ENCODE peak calls at places on chromosomes 12 and 14, in ten cellular contexts. One of them, this sample, is unnamed.

GRCh38 chr12:6178981-6179761 is 21.0 kb upstream of the CD9 start:
- DNase-seq in GM23338: peak; percentile 61
- DNase-seq in stomach: no peak
- DNase-seq in frontal cortex: no peak
- DNase-seq in AG04449: no peak
- DNase-seq in AG04450: no peak
- DNase-seq in stimulated activated CD4-positive, alpha-beta T cell treated with anti-CD3 and anti-CD28 coated beads, Interleukin-15, amount 100 ng/mL, for 24 hours: no peak
- DNase-seq in T-cell: no peak
- DNase-seq in B cell: no peak
- DNase-seq in Karpas-422: no peak
- DNase-seq in this sample: no peak

GRCh38 chr12:46160081-46160980 is 108.5 kb downstream of the SLC38A1 start:
- DNase-seq in stomach: no peak
- DNase-seq in Karpas-422: no peak
- DNase-seq in GM23338: no peak
- DNase-seq in frontal cortex: no peak
- DNase-seq in stimulated activated CD4-positive, alpha-beta T cell treated with anti-CD3 and anti-CD28 coated beads, Interleukin-15, amount 100 ng/mL, for 24 hours: no peak
- DNase-seq in T-cell: no peak
- DNase-seq in AG04449: peak; percentile 63
- DNase-seq in B cell: no peak
- DNase-seq in AG04450: no peak
- DNase-seq in this sample: no peak

GRCh38 chr14:35858521-35859209 is 32.5 kb downstream of the BRMS1L start:
- DNase-seq in GM23338: no peak
- DNase-seq in stimulated activated CD4-positive, alpha-beta T cell treated with anti-CD3 and anti-CD28 coated beads, Interleukin-15, amount 100 ng/mL, for 24 hours: no peak
- DNase-seq in B cell: no peak
- DNase-seq in T-cell: no peak
- DNase-seq in AG04449: no peak
- DNase-seq in frontal cortex: no peak
- DNase-seq in stomach: no peak
- DNase-seq in Karpas-422: no peak
- DNase-seq in AG04450: no peak
- DNase-seq in this sample: no peak

GRCh38 chr12:7108042-7108927 is 729 bp downstream of the C1RL start:
- DNase-seq in stimulated activated CD4-positive, alpha-beta T cell treated with anti-CD3 and anti-CD28 coated beads, Interleukin-15, amount 100 ng/mL, for 24 hours: peak; percentile 87
- DNase-seq in stomach: peak; percentile 79
- DNase-seq in Karpas-422: peak; percentile 97
- DNase-seq in AG04449: no peak
- DNase-seq in B cell: peak; percentile 77
- DNase-seq in AG04450: no peak
- DNase-seq in T-cell: peak; percentile 64
- DNase-seq in frontal cortex: no peak
- DNase-seq in GM23338: peak; percentile 92
- DNase-seq in this sample: peak; percentile 75

GRCh38 chr12:76311796-76312195 is 36.4 kb downstream of the BBS10 start:
- DNase-seq in stomach: no peak
- DNase-seq in AG04449: peak; percentile 45
- DNase-seq in AG04450: no peak
- DNase-seq in B cell: no peak
- DNase-seq in T-cell: no peak
- DNase-seq in frontal cortex: no peak
- DNase-seq in Karpas-422: no peak
- DNase-seq in GM23338: no peak
- DNase-seq in stimulated activated CD4-positive, alpha-beta T cell treated with anti-CD3 and anti-CD28 coated beads, Interleukin-15, amount 100 ng/mL, for 24 hours: no peak
- DNase-seq in this sample: no peak

GRCh38 chr14:22837059-22837749 is 819 bp downstream of the MMP14 start:
- DNase-seq in stimulated activated CD4-positive, alpha-beta T cell treated with anti-CD3 and anti-CD28 coated beads, Interleukin-15, amount 100 ng/mL, for 24 hours: peak; percentile 45
- DNase-seq in stomach: peak; percentile 71
- DNase-seq in T-cell: no peak
- DNase-seq in Karpas-422: no peak
- DNase-seq in GM23338: peak; percentile 73
- DNase-seq in frontal cortex: no peak
- DNase-seq in B cell: peak; percentile 51
- DNase-seq in AG04450: no peak
- DNase-seq in AG04449: no peak
- DNase-seq in this sample: no peak

GRCh38 chr14:94632305-94632590 is 20.1 kb downstream of the SERPINA3 start:
- DNase-seq in stimulated activated CD4-positive, alpha-beta T cell treated with anti-CD3 and anti-CD28 coated beads, Interleukin-15, amount 100 ng/mL, for 24 hours: no peak
- DNase-seq in T-cell: no peak
- DNase-seq in B cell: no peak
- DNase-seq in Karpas-422: no peak
- DNase-seq in stomach: no peak
- DNase-seq in AG04450: no peak
- DNase-seq in frontal cortex: no peak
- DNase-seq in AG04449: no peak
- DNase-seq in GM23338: no peak
- DNase-seq in this sample: no peak

GRCh38 chr12:82835217-82835616 is 148.5 kb downstream of the TMTC2 start:
- DNase-seq in stomach: no peak
- DNase-seq in frontal cortex: no peak
- DNase-seq in GM23338: no peak
- DNase-seq in Karpas-422: no peak
- DNase-seq in AG04450: no peak
- DNase-seq in B cell: no peak
- DNase-seq in AG04449: no peak
- DNase-seq in T-cell: no peak
- DNase-seq in stimulated activated CD4-positive, alpha-beta T cell treated with anti-CD3 and anti-CD28 coated beads, Interleukin-15, amount 100 ng/mL, for 24 hours: no peak
- DNase-seq in this sample: no peak

GRCh38 chr12:107492393-107493134 is 193.0 kb upstream of the PWP1 start:
- DNase-seq in AG04450: no peak
- DNase-seq in B cell: peak; percentile 47
- DNase-seq in Karpas-422: no peak
- DNase-seq in AG04449: no peak
- DNase-seq in GM23338: no peak
- DNase-seq in stimulated activated CD4-positive, alpha-beta T cell treated with anti-CD3 and anti-CD28 coated beads, Interleukin-15, amount 100 ng/mL, for 24 hours: peak; percentile 11
- DNase-seq in stomach: no peak
- DNase-seq in frontal cortex: no peak
- DNase-seq in T-cell: no peak
- DNase-seq in this sample: peak; percentile 37

GRCh38 chr12:83462419-83462818 is 775.7 kb downstream of the TMTC2 start:
- DNase-seq in GM23338: peak; percentile 45
- DNase-seq in stomach: no peak
- DNase-seq in stimulated activated CD4-positive, alpha-beta T cell treated with anti-CD3 and anti-CD28 coated beads, Interleukin-15, amount 100 ng/mL, for 24 hours: no peak
- DNase-seq in Karpas-422: no peak
- DNase-seq in AG04449: no peak
- DNase-seq in B cell: no peak
- DNase-seq in T-cell: no peak
- DNase-seq in AG04450: no peak
- DNase-seq in frontal cortex: no peak
- DNase-seq in this sample: no peak

GRCh38 chr12:24014853-24015590 is 65.6 kb upstream of the SOX5 start:
- DNase-seq in Karpas-422: no peak
- DNase-seq in T-cell: no peak
- DNase-seq in AG04450: no peak
- DNase-seq in AG04449: no peak
- DNase-seq in stomach: no peak
- DNase-seq in frontal cortex: no peak
- DNase-seq in B cell: no peak
- DNase-seq in stimulated activated CD4-positive, alpha-beta T cell treated with anti-CD3 and anti-CD28 coated beads, Interleukin-15, amount 100 ng/mL, for 24 hours: no peak
- DNase-seq in GM23338: peak; percentile 16
- DNase-seq in this sample: no peak

GRCh38 chr12:94074970-94075695 is 73.2 kb upstream of the PLXNC1 start:
- DNase-seq in T-cell: no peak
- DNase-seq in stomach: peak; percentile 29
- DNase-seq in frontal cortex: peak; percentile 37
- DNase-seq in GM23338: peak; percentile 77
- DNase-seq in AG04450: peak; percentile 71
- DNase-seq in AG04449: peak; percentile 72
- DNase-seq in stimulated activated CD4-positive, alpha-beta T cell treated with anti-CD3 and anti-CD28 coated beads, Interleukin-15, amount 100 ng/mL, for 24 hours: peak; percentile 32
- DNase-seq in Karpas-422: peak; percentile 53
- DNase-seq in B cell: no peak
- DNase-seq in this sample: no peak

GRCh38 chr14:100147181-100147631 is 12.2 kb downstream of the DEGS2 start:
- DNase-seq in GM23338: no peak
- DNase-seq in Karpas-422: peak; percentile 53
- DNase-seq in frontal cortex: no peak
- DNase-seq in AG04450: no peak
- DNase-seq in B cell: peak; percentile 70
- DNase-seq in AG04449: no peak
- DNase-seq in stimulated activated CD4-positive, alpha-beta T cell treated with anti-CD3 and anti-CD28 coated beads, Interleukin-15, amount 100 ng/mL, for 24 hours: peak; percentile 73
- DNase-seq in stomach: no peak
- DNase-seq in T-cell: peak; percentile 78
- DNase-seq in this sample: peak; percentile 78

GRCh38 chr12:121050725-121051124 is 11.7 kb upstream of the OASL start:
- DNase-seq in B cell: no peak
- DNase-seq in AG04450: no peak
- DNase-seq in AG04449: no peak
- DNase-seq in stomach: no peak
- DNase-seq in Karpas-422: peak; percentile 62
- DNase-seq in stimulated activated CD4-positive, alpha-beta T cell treated with anti-CD3 and anti-CD28 coated beads, Interleukin-15, amount 100 ng/mL, for 24 hours: no peak
- DNase-seq in frontal cortex: peak; percentile 25
- DNase-seq in T-cell: no peak
- DNase-seq in GM23338: no peak
- DNase-seq in this sample: no peak

GRCh38 chr12:3436496-3437060 is 54.4 kb upstream of the PRMT8 start:
- DNase-seq in AG04450: no peak
- DNase-seq in GM23338: no peak
- DNase-seq in B cell: no peak
- DNase-seq in Karpas-422: no peak
- DNase-seq in AG04449: no peak
- DNase-seq in stimulated activated CD4-positive, alpha-beta T cell treated with anti-CD3 and anti-CD28 coated beads, Interleukin-15, amount 100 ng/mL, for 24 hours: no peak
- DNase-seq in stomach: peak; percentile 34
- DNase-seq in frontal cortex: no peak
- DNase-seq in T-cell: no peak
- DNase-seq in this sample: no peak

GRCh38 chr12:95633049-95633545 is 81.8 kb upstream of the USP44 start:
- DNase-seq in AG04449: no peak
- DNase-seq in stimulated activated CD4-positive, alpha-beta T cell treated with anti-CD3 and anti-CD28 coated beads, Interleukin-15, amount 100 ng/mL, for 24 hours: peak; percentile 22
- DNase-seq in AG04450: no peak
- DNase-seq in B cell: no peak
- DNase-seq in frontal cortex: no peak
- DNase-seq in Karpas-422: no peak
- DNase-seq in stomach: peak; percentile 55
- DNase-seq in T-cell: no peak
- DNase-seq in GM23338: no peak
- DNase-seq in this sample: no peak

GRCh38 chr12:14207946-14208612 is 157.4 kb upstream of the ATF7IP start:
- DNase-seq in T-cell: no peak
- DNase-seq in frontal cortex: no peak
- DNase-seq in AG04450: no peak
- DNase-seq in Karpas-422: no peak
- DNase-seq in B cell: no peak
- DNase-seq in GM23338: peak; percentile 50
- DNase-seq in stimulated activated CD4-positive, alpha-beta T cell treated with anti-CD3 and anti-CD28 coated beads, Interleukin-15, amount 100 ng/mL, for 24 hours: no peak
- DNase-seq in AG04449: no peak
- DNase-seq in stomach: peak; percentile 65
- DNase-seq in this sample: no peak

GRCh38 chr14:53265025-53265424 is 111.9 kb upstream of the DDHD1 start:
- DNase-seq in Karpas-422: no peak
- DNase-seq in AG04450: no peak
- DNase-seq in stimulated activated CD4-positive, alpha-beta T cell treated with anti-CD3 and anti-CD28 coated beads, Interleukin-15, amount 100 ng/mL, for 24 hours: no peak
- DNase-seq in stomach: no peak
- DNase-seq in B cell: no peak
- DNase-seq in T-cell: no peak
- DNase-seq in AG04449: no peak
- DNase-seq in GM23338: peak; percentile 31
- DNase-seq in frontal cortex: no peak
- DNase-seq in this sample: no peak

GRCh38 chr12:105933671-105934665 is 204.8 kb downstream of the NUAK1 start:
- DNase-seq in GM23338: no peak
- DNase-seq in stimulated activated CD4-positive, alpha-beta T cell treated with anti-CD3 and anti-CD28 coated beads, Interleukin-15, amount 100 ng/mL, for 24 hours: no peak
- DNase-seq in T-cell: no peak
- DNase-seq in frontal cortex: no peak
- DNase-seq in AG04450: peak; percentile 93
- DNase-seq in Karpas-422: no peak
- DNase-seq in B cell: no peak
- DNase-seq in AG04449: peak; percentile 92
- DNase-seq in stomach: no peak
- DNase-seq in this sample: no peak

GRCh38 chr12:48349471-48349870 is 1.2 kb downstream of the ZNF641 start:
- DNase-seq in Karpas-422: no peak
- DNase-seq in AG04450: no peak
- DNase-seq in frontal cortex: no peak
- DNase-seq in GM23338: no peak
- DNase-seq in T-cell: no peak
- DNase-seq in stimulated activated CD4-positive, alpha-beta T cell treated with anti-CD3 and anti-CD28 coated beads, Interleukin-15, amount 100 ng/mL, for 24 hours: no peak
- DNase-seq in AG04449: no peak
- DNase-seq in stomach: no peak
- DNase-seq in B cell: no peak
- DNase-seq in this sample: no peak

GRCh38 chr14:30317729-30318128 is 241.2 kb upstream of the G2E3 start:
- DNase-seq in AG04449: no peak
- DNase-seq in stomach: no peak
- DNase-seq in T-cell: no peak
- DNase-seq in AG04450: no peak
- DNase-seq in B cell: no peak
- DNase-seq in Karpas-422: no peak
- DNase-seq in frontal cortex: no peak
- DNase-seq in stimulated activated CD4-positive, alpha-beta T cell treated with anti-CD3 and anti-CD28 coated beads, Interleukin-15, amount 100 ng/mL, for 24 hours: no peak
- DNase-seq in GM23338: no peak
- DNase-seq in this sample: no peak

This sample was measured in germinal center.